ENCODE peak calls at places on chromosomes 13 and 19, in seven cellular contexts. C, K, W, B, Y, J and S are unnamed samples.

GRCh38 chr19:29806098-29806866 is 5.5 kb upstream of the CCNE1 start:
- DNase-seq in C (peak), K (peak), W (no peak), B (no peak), Y (no peak), J (peak), S (no peak)

GRCh38 chr19:31054430-31054829 is 294.8 kb downstream of the TSHZ3 start:
- DNase-seq in C (peak), K (peak), W (no peak), B (peak), Y (peak), J (peak), S (no peak)

GRCh38 chr13:44768775-44769578 is 192.8 kb upstream of the TSC22D1 start:
- DNase-seq in C (no peak), K (no peak), W (no peak), B (peak), Y (no peak), J (no peak), S (no peak)

GRCh38 chr13:40064723-40065122 is 409.3 kb downstream of the COG6 start:
- DNase-seq in C (no peak), K (peak), W (no peak), B (no peak), Y (peak), J (peak), S (no peak)

GRCh38 chr13:87535911-87536310 is 135.3 kb upstream of the SLITRK5 start:
- DNase-seq in C (no peak), K (no peak), W (no peak), B (no peak), Y (no peak), J (no peak), S (no peak)

GRCh38 chr13:26037302-26037701 is 14.5 kb downstream of the SHISA2 start:
- DNase-seq in C (peak), K (no peak), W (no peak), B (no peak), Y (peak), J (peak), S (no peak)

GRCh38 chr19:16071072-16071691 is 5.1 kb upstream of the TPM4 start:
- DNase-seq in C (no peak), K (no peak), W (no peak), B (no peak), Y (no peak), J (no peak), S (no peak)

GRCh38 chr19:53537523-53538377 is at the start of gene ZNF331:
- DNase-seq in C (peak), K (peak), W (peak), B (peak), Y (peak), J (peak), S (peak)

GRCh38 chr13:27796544-27797227 is 4.4 kb downstream of the GSX1 start:
- DNase-seq in C (no peak), K (no peak), W (no peak), B (no peak), Y (no peak), J (no peak), S (no peak)

GRCh38 chr19:49243129-49243528 is 81.9 kb downstream of the SLC6A16 start:
- DNase-seq in C (no peak), K (no peak), W (no peak), B (no peak), Y (no peak), J (no peak), S (no peak)

GRCh38 chr19:28468701-28469459 is 744.1 kb downstream of the UQCRFS1 start:
- DNase-seq in C (peak), K (peak), W (no peak), B (peak), Y (peak), J (peak), S (no peak)

GRCh38 chr19:6481541-6482342 is at the start of gene DENND1C:
- DNase-seq in C (peak), K (no peak), W (no peak), B (peak), Y (no peak), J (peak), S (peak)

GRCh38 chr19:40603719-40604646 is 2.8 kb downstream of the LTBP4 start:
- DNase-seq in C (peak), K (peak), W (peak), B (peak), Y (peak), J (peak), S (peak)

GRCh38 chr19:16608290-16608704 is 19.7 kb downstream of the MED26 start:
- DNase-seq in C (no peak), K (peak), W (no peak), B (no peak), Y (peak), J (peak), S (no peak)

GRCh38 chr19:55341191-55342043 is 1.7 kb downstream of the KMT5C start:
- DNase-seq in C (peak), K (peak), W (no peak), B (peak), Y (peak), J (peak), S (peak)

GRCh38 chr19:51689751-51690358 is 3.3 kb upstream of the SPACA6 start:
- DNase-seq in C (peak), K (peak), W (no peak), B (no peak), Y (no peak), J (peak), S (no peak)

GRCh38 chr19:46546194-46546896 is 50.7 kb upstream of the PNMA8B start:
- DNase-seq in C (peak), K (peak), W (no peak), B (no peak), Y (peak), J (peak), S (peak)

GRCh38 chr19:5091576-5092215 is 122.8 kb downstream of the KDM4B start:
- DNase-seq in C (no peak), K (no peak), W (no peak), B (no peak), Y (peak), J (no peak), S (no peak)

GRCh38 chr19:46371371-46371901 is 24.5 kb downstream of the PPP5C start:
- DNase-seq in C (no peak), K (no peak), W (no peak), B (no peak), Y (no peak), J (no peak), S (no peak)

GRCh38 chr13:114110091-114110829 is 22.2 kb downstream of the RASA3 start:
- DNase-seq in C (peak), K (peak), W (peak), B (peak), Y (no peak), J (peak), S (peak)

GRCh38 chr19:15419413-15420025 is 731 bp upstream of the AKAP8L start:
- DNase-seq in C (no peak), K (peak), W (no peak), B (no peak), Y (peak), J (peak), S (no peak)

GRCh38 chr19:39937094-39937493 is 2.7 kb upstream of the FCGBP start:
- DNase-seq in C (no peak), K (no peak), W (no peak), B (peak), Y (no peak), J (no peak), S (no peak)

GRCh38 chr13:37534181-37534580 is 64.4 kb downstream of the POSTN start:
- DNase-seq in C (no peak), K (peak), W (no peak), B (no peak), Y (peak), J (peak), S (no peak)

GRCh38 chr19:48487944-48488343 is 18.8 kb downstream of the CYTH2 start:
- DNase-seq in C (no peak), K (peak), W (no peak), B (no peak), Y (peak), J (peak), S (no peak)

GRCh38 chr19:47438793-47439220 is 19.5 kb upstream of the MEIS3 start:
- DNase-seq in C (peak), K (no peak), W (no peak), B (no peak), Y (no peak), J (peak), S (no peak)

GRCh38 chr13:86080340-86080995 is 281.2 kb upstream of the SLITRK6 start:
- DNase-seq in C (no peak), K (no peak), W (no peak), B (no peak), Y (no peak), J (peak), S (no peak)

GRCh38 chr13:111399776-111400505 is 79.5 kb downstream of the TEX29 start:
- DNase-seq in C (peak), K (no peak), W (no peak), B (no peak), Y (no peak), J (no peak), S (no peak)

GRCh38 chr19:55643733-55644116 is 276 bp downstream of the ZNF581 start:
- DNase-seq in C (no peak), K (no peak), W (no peak), B (no peak), Y (no peak), J (no peak), S (no peak)

GRCh38 chr13:39407138-39407537 is 195.9 kb downstream of the LHFPL6 start:
- DNase-seq in C (no peak), K (no peak), W (no peak), B (no peak), Y (no peak), J (no peak), S (no peak)

GRCh38 chr19:37303591-37304171 is 67.2 kb upstream of the ZNF527 start:
- DNase-seq in C (no peak), K (no peak), W (no peak), B (no peak), Y (peak), J (no peak), S (no peak)

GRCh38 chr13:46354143-46355087 is 32.6 kb downstream of the RUBCNL start:
- DNase-seq in C (no peak), K (peak), W (no peak), B (no peak), Y (peak), J (peak), S (no peak)